ENCODE peak calls at places on chromosome 1, in ten cellular contexts. One of them, this sample, is unnamed. For H3K27me3, the result is how much of the 10 kb centered on the place peaks cover.

GRCh38 chr1:162587347-162587746 is 25.8 kb downstream of the UAP1 start:
- DNase-seq in heart left ventricle: no peak
- DNase-seq in GM06990: no peak
- DNase-seq in HCT116: no peak
- DNase-seq in sigmoid colon: no peak
- DNase-seq in left ventricle myocardium inferior: no peak
- DNase-seq in pancreas: no peak
- DNase-seq in neural progenitor cell: no peak
- DNase-seq in brain microvascular endothelial cell: no peak
- DNase-seq in spleen: no peak
- DNase-seq in this sample: no peak

GRCh38 chr1:104072915-104073371 is 323.2 kb downstream of the AMY1C start:
- DNase-seq in heart left ventricle: no peak
- DNase-seq in GM06990: no peak
- DNase-seq in HCT116: no peak
- DNase-seq in sigmoid colon: no peak
- DNase-seq in left ventricle myocardium inferior: no peak
- DNase-seq in pancreas: peak
- DNase-seq in neural progenitor cell: no peak
- DNase-seq in brain microvascular endothelial cell: no peak
- DNase-seq in spleen: peak
- DNase-seq in this sample: no peak

GRCh38 chr1:52695627-52696026 is 2.5 kb downstream of the COA7 start:
- DNase-seq in heart left ventricle: no peak
- DNase-seq in GM06990: no peak
- DNase-seq in HCT116: no peak
- DNase-seq in sigmoid colon: no peak
- DNase-seq in left ventricle myocardium inferior: no peak
- DNase-seq in pancreas: no peak
- DNase-seq in neural progenitor cell: no peak
- DNase-seq in brain microvascular endothelial cell: no peak
- DNase-seq in spleen: no peak
- DNase-seq in this sample: no peak

GRCh38 chr1:220164116-220164515 is 70.2 kb downstream of the IARS2 start:
- DNase-seq in heart left ventricle: no peak
- DNase-seq in GM06990: no peak
- DNase-seq in HCT116: no peak
- DNase-seq in sigmoid colon: no peak
- DNase-seq in left ventricle myocardium inferior: no peak
- DNase-seq in pancreas: no peak
- DNase-seq in neural progenitor cell: no peak
- DNase-seq in brain microvascular endothelial cell: no peak
- DNase-seq in spleen: no peak
- DNase-seq in this sample: no peak

GRCh38 chr1:111147948-111148347 is 7.9 kb downstream of the CEPT1 start:
- DNase-seq in heart left ventricle: no peak
- DNase-seq in GM06990: no peak
- DNase-seq in HCT116: no peak
- DNase-seq in sigmoid colon: no peak
- DNase-seq in left ventricle myocardium inferior: no peak
- DNase-seq in pancreas: no peak
- DNase-seq in neural progenitor cell: no peak
- DNase-seq in brain microvascular endothelial cell: no peak
- DNase-seq in spleen: no peak
- DNase-seq in this sample: no peak

GRCh38 chr1:24748191-24749121 is 3.2 kb downstream of the CLIC4 start:
- DNase-seq in heart left ventricle: no peak
- DNase-seq in GM06990: peak
- DNase-seq in HCT116: no peak
- DNase-seq in sigmoid colon: no peak
- DNase-seq in left ventricle myocardium inferior: no peak
- DNase-seq in pancreas: no peak
- DNase-seq in neural progenitor cell: no peak
- DNase-seq in brain microvascular endothelial cell: no peak
- DNase-seq in spleen: peak
- DNase-seq in this sample: no peak

GRCh38 chr1:25641931-25642611 is 25.5 kb downstream of the MAN1C1 start:
- DNase-seq in heart left ventricle: peak
- DNase-seq in GM06990: no peak
- DNase-seq in HCT116: no peak
- DNase-seq in sigmoid colon: peak
- DNase-seq in left ventricle myocardium inferior: no peak
- DNase-seq in pancreas: no peak
- DNase-seq in neural progenitor cell: no peak
- DNase-seq in brain microvascular endothelial cell: no peak
- DNase-seq in spleen: no peak
- DNase-seq in this sample: no peak

GRCh38 chr1:9234223-9235122 is at the start of gene H6PD:
- DNase-seq in heart left ventricle: peak
- DNase-seq in GM06990: peak
- DNase-seq in HCT116: peak
- DNase-seq in sigmoid colon: peak
- DNase-seq in left ventricle myocardium inferior: peak
- DNase-seq in pancreas: peak
- DNase-seq in neural progenitor cell: peak
- DNase-seq in brain microvascular endothelial cell: peak
- DNase-seq in spleen: peak
- DNase-seq in this sample: no peak

GRCh38 chr1:37068897-37069296 is 34.6 kb upstream of the GRIK3 start:
- DNase-seq in heart left ventricle: no peak
- DNase-seq in GM06990: no peak
- DNase-seq in HCT116: no peak
- DNase-seq in sigmoid colon: no peak
- DNase-seq in left ventricle myocardium inferior: no peak
- DNase-seq in pancreas: no peak
- DNase-seq in neural progenitor cell: no peak
- DNase-seq in brain microvascular endothelial cell: no peak
- DNase-seq in spleen: no peak
- DNase-seq in this sample: no peak

GRCh38 chr1:108843390-108844188 is 13.3 kb downstream of the AKNAD1 start:
- DNase-seq in heart left ventricle: no peak
- DNase-seq in GM06990: no peak
- DNase-seq in HCT116: no peak
- DNase-seq in sigmoid colon: no peak
- DNase-seq in left ventricle myocardium inferior: no peak
- DNase-seq in pancreas: no peak
- DNase-seq in neural progenitor cell: no peak
- DNase-seq in brain microvascular endothelial cell: no peak
- DNase-seq in spleen: no peak
- DNase-seq in this sample: no peak

GRCh38 chr1:111656093-111657017 is 36.8 kb downstream of the RAP1A start:
- DNase-seq in heart left ventricle: no peak
- DNase-seq in GM06990: no peak
- DNase-seq in HCT116: peak
- DNase-seq in sigmoid colon: no peak
- DNase-seq in left ventricle myocardium inferior: no peak
- DNase-seq in pancreas: no peak
- DNase-seq in neural progenitor cell: peak
- DNase-seq in brain microvascular endothelial cell: peak
- DNase-seq in spleen: no peak
- DNase-seq in this sample: peak

GRCh38 chr1:200530551-200531261 is 89.8 kb downstream of the KIF14 start:
- DNase-seq in heart left ventricle: no peak
- DNase-seq in GM06990: no peak
- DNase-seq in HCT116: no peak
- DNase-seq in sigmoid colon: no peak
- DNase-seq in left ventricle myocardium inferior: no peak
- DNase-seq in pancreas: no peak
- DNase-seq in neural progenitor cell: no peak
- DNase-seq in brain microvascular endothelial cell: no peak
- DNase-seq in spleen: peak
- DNase-seq in this sample: no peak

GRCh38 chr1:7620196-7620595 is 150.9 kb upstream of the VAMP3 start:
- DNase-seq in heart left ventricle: no peak
- DNase-seq in GM06990: no peak
- DNase-seq in HCT116: no peak
- DNase-seq in sigmoid colon: no peak
- DNase-seq in left ventricle myocardium inferior: no peak
- DNase-seq in pancreas: no peak
- DNase-seq in neural progenitor cell: no peak
- DNase-seq in brain microvascular endothelial cell: no peak
- DNase-seq in spleen: peak
- DNase-seq in this sample: no peak

GRCh38 chr1:205314986-205315618 is 6.4 kb downstream of the NUAK2 start:
- DNase-seq in heart left ventricle: no peak
- DNase-seq in GM06990: no peak
- DNase-seq in HCT116: no peak
- DNase-seq in sigmoid colon: no peak
- DNase-seq in left ventricle myocardium inferior: no peak
- DNase-seq in pancreas: no peak
- DNase-seq in neural progenitor cell: no peak
- DNase-seq in brain microvascular endothelial cell: no peak
- DNase-seq in spleen: no peak
- DNase-seq in this sample: no peak

GRCh38 chr1:212430955-212431394 is 1.7 kb upstream of the NENF start:
- DNase-seq in heart left ventricle: no peak
- DNase-seq in GM06990: no peak
- DNase-seq in HCT116: no peak
- DNase-seq in sigmoid colon: no peak
- DNase-seq in left ventricle myocardium inferior: no peak
- DNase-seq in pancreas: no peak
- DNase-seq in neural progenitor cell: no peak
- DNase-seq in brain microvascular endothelial cell: no peak
- DNase-seq in spleen: no peak
- DNase-seq in this sample: no peak

DNA sequence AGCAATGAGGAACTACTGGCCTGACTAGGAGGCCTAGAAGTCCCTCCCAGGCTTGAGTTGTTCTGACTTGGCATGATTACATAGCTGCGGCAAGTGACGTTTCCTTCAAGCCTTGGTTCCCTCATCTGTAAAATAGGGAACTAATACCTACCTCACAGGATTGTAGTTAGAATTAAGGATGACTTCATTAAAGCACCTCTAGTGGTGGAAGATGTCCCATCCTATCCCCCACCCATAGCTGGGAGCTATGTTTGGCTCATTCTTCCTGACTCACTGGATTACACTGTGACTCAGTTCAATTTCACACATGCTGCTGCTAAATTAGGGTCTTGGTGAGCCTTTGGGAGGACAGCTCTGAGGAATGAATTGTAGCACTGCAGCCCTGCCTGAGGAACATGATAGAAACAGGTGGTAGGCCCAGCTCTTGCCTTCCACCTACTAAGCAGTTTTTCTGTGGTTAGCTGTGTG is 6.0 kb upstream of the SHISA4 start:
- DNase-seq in heart left ventricle: no peak
- DNase-seq in GM06990: peak
- DNase-seq in HCT116: peak
- DNase-seq in sigmoid colon: no peak
- DNase-seq in left ventricle myocardium inferior: no peak
- DNase-seq in pancreas: no peak
- DNase-seq in neural progenitor cell: no peak
- DNase-seq in brain microvascular endothelial cell: peak
- DNase-seq in spleen: no peak
- DNase-seq in this sample: no peak
- TF ChIP-seq CTCF in heart left ventricle: no peak
- TF ChIP-seq CTCF in GM06990: no peak
- TF ChIP-seq CTCF in HCT116: no peak
- TF ChIP-seq CTCF in sigmoid colon: no peak
- TF ChIP-seq CTCF in left ventricle myocardium inferior: no peak
- TF ChIP-seq CTCF in pancreas: no peak
- TF ChIP-seq CTCF in neural progenitor cell: no peak
- TF ChIP-seq CTCF in brain microvascular endothelial cell: peak
- TF ChIP-seq CTCF in spleen: no peak
- TF ChIP-seq CTCF in this sample: no peak

GRCh38 chr1:179141592-179142244 is 59.8 kb downstream of the TOR3A start:
- DNase-seq in heart left ventricle: no peak
- DNase-seq in GM06990: no peak
- DNase-seq in HCT116: no peak
- DNase-seq in sigmoid colon: no peak
- DNase-seq in left ventricle myocardium inferior: no peak
- DNase-seq in pancreas: no peak
- DNase-seq in neural progenitor cell: peak
- DNase-seq in brain microvascular endothelial cell: peak
- DNase-seq in spleen: no peak
- DNase-seq in this sample: peak

GRCh38 chr1:179145521-179145920 is 63.7 kb downstream of the TOR3A start:
- DNase-seq in heart left ventricle: no peak
- DNase-seq in GM06990: no peak
- DNase-seq in HCT116: no peak
- DNase-seq in sigmoid colon: no peak
- DNase-seq in left ventricle myocardium inferior: no peak
- DNase-seq in pancreas: no peak
- DNase-seq in neural progenitor cell: no peak
- DNase-seq in brain microvascular endothelial cell: no peak
- DNase-seq in spleen: no peak
- DNase-seq in this sample: no peak

GRCh38 chr1:179143332-179143731 is 61.5 kb downstream of the TOR3A start:
- DNase-seq in heart left ventricle: no peak
- DNase-seq in GM06990: no peak
- DNase-seq in HCT116: peak
- DNase-seq in sigmoid colon: no peak
- DNase-seq in left ventricle myocardium inferior: no peak
- DNase-seq in pancreas: no peak
- DNase-seq in neural progenitor cell: no peak
- DNase-seq in brain microvascular endothelial cell: peak
- DNase-seq in spleen: no peak
- DNase-seq in this sample: peak

GRCh38 chr1:179144621-179145020 is 62.8 kb downstream of the TOR3A start:
- DNase-seq in heart left ventricle: no peak
- DNase-seq in GM06990: no peak
- DNase-seq in HCT116: no peak
- DNase-seq in sigmoid colon: no peak
- DNase-seq in left ventricle myocardium inferior: no peak
- DNase-seq in pancreas: no peak
- DNase-seq in neural progenitor cell: no peak
- DNase-seq in brain microvascular endothelial cell: no peak
- DNase-seq in spleen: no peak
- DNase-seq in this sample: no peak

GRCh38 chr1:179142889-179143299 is 61.0 kb downstream of the TOR3A start:
- DNase-seq in heart left ventricle: no peak
- DNase-seq in GM06990: no peak
- DNase-seq in HCT116: peak
- DNase-seq in sigmoid colon: no peak
- DNase-seq in left ventricle myocardium inferior: no peak
- DNase-seq in pancreas: no peak
- DNase-seq in neural progenitor cell: no peak
- DNase-seq in brain microvascular endothelial cell: peak
- DNase-seq in spleen: no peak
- DNase-seq in this sample: peak
- H3K4me3 ChIP-seq in heart left ventricle: no peak
- H3K4me3 ChIP-seq in GM06990: no peak
- H3K4me3 ChIP-seq in HCT116: peak
- H3K4me3 ChIP-seq in sigmoid colon: peak
- H3K4me3 ChIP-seq in left ventricle myocardium inferior: peak
- H3K4me3 ChIP-seq in pancreas: no peak
- H3K4me3 ChIP-seq in neural progenitor cell: no peak
- H3K4me3 ChIP-seq in brain microvascular endothelial cell: peak
- H3K4me3 ChIP-seq in spleen: no peak
- H3K4me3 ChIP-seq in this sample: peak

GRCh38 chr1:77592906-77593305 is 89.6 kb downstream of the ZZZ3 start:
- DNase-seq in heart left ventricle: no peak
- DNase-seq in GM06990: no peak
- DNase-seq in HCT116: no peak
- DNase-seq in sigmoid colon: no peak
- DNase-seq in left ventricle myocardium inferior: no peak
- DNase-seq in pancreas: no peak
- DNase-seq in neural progenitor cell: no peak
- DNase-seq in brain microvascular endothelial cell: no peak
- DNase-seq in spleen: no peak
- DNase-seq in this sample: no peak
- H3K27me3 ChIP-seq in heart left ventricle: under half
- H3K27me3 ChIP-seq in GM06990: under half
- H3K27me3 ChIP-seq in HCT116: under half
- H3K27me3 ChIP-seq in sigmoid colon: under half
- H3K27me3 ChIP-seq in left ventricle myocardium inferior: under half
- H3K27me3 ChIP-seq in pancreas: under half
- H3K27me3 ChIP-seq in neural progenitor cell: under half
- H3K27me3 ChIP-seq in brain microvascular endothelial cell: under half
- H3K27me3 ChIP-seq in spleen: under half
- H3K27me3 ChIP-seq in this sample: under half

GRCh38 chr1:187999973-188000372 is 1171.2 kb downstream of the PLA2G4A start:
- DNase-seq in heart left ventricle: no peak
- DNase-seq in GM06990: no peak
- DNase-seq in HCT116: no peak
- DNase-seq in sigmoid colon: no peak
- DNase-seq in left ventricle myocardium inferior: no peak
- DNase-seq in pancreas: no peak
- DNase-seq in neural progenitor cell: no peak
- DNase-seq in brain microvascular endothelial cell: no peak
- DNase-seq in spleen: no peak
- DNase-seq in this sample: no peak
- TF ChIP-seq CTCF in heart left ventricle: no peak
- TF ChIP-seq CTCF in GM06990: peak
- TF ChIP-seq CTCF in HCT116: peak
- TF ChIP-seq CTCF in sigmoid colon: no peak
- TF ChIP-seq CTCF in left ventricle myocardium inferior: no peak
- TF ChIP-seq CTCF in pancreas: no peak
- TF ChIP-seq CTCF in neural progenitor cell: peak
- TF ChIP-seq CTCF in brain microvascular endothelial cell: peak
- TF ChIP-seq CTCF in spleen: no peak
- TF ChIP-seq CTCF in this sample: no peak